ENCODE peak calls at places on chromosomes 12 and 14, in six cellular contexts. P is A549, X is progenitor cell of endocrine pancreas, F is GM19239, U is HT1080, Q is LoVo. D is an unnamed sample.

GRCh38 chr14:103155013-103155412 is 31.8 kb downstream of the TNFAIP2 start:
- DNase-seq in P (peak; percentile 89), X (no peak), F (no peak), U (peak; percentile 55), Q (peak; percentile 72), D (no peak)

GRCh38 chr14:61184117-61184516 is 97.0 kb downstream of the TMEM30B start:
- DNase-seq in P (no peak), X (no peak), F (no peak), U (peak; percentile 96), Q (no peak), D (no peak)

GRCh38 chr12:34603382-34604035 is 581.2 kb downstream of the ALG10 start:
- DNase-seq in P (no peak), X (no peak), F (no peak), U (no peak), Q (no peak), D (no peak)

GRCh38 chr14:98993818-98994217 is 278.2 kb downstream of the BCL11B start:
- DNase-seq in P (no peak), X (no peak), F (no peak), U (no peak), Q (no peak), D (no peak)

GRCh38 chr12:132151766-132152410 is 7.6 kb downstream of the NOC4L start:
- DNase-seq in P (no peak), X (no peak), F (no peak), U (no peak), Q (no peak), D (no peak)

GRCh38 chr12:72273499-72273837 is 1.3 kb downstream of the TRHDE start:
- DNase-seq in P (no peak), X (peak; percentile 11), F (no peak), U (peak; percentile 39), Q (no peak), D (no peak)

GRCh38 chr12:92593734-92594402 is 108.9 kb upstream of the PLEKHG7 start:
- DNase-seq in P (peak; percentile 97), X (no peak), F (peak; percentile 55), U (peak; percentile 98), Q (no peak), D (no peak)

GRCh38 chr12:617304-617915 is 45.8 kb downstream of the NINJ2 start:
- DNase-seq in P (peak; percentile 53), X (no peak), F (no peak), U (no peak), Q (no peak), D (no peak)

GRCh38 chr14:50396636-50397460 is at the start of gene CDKL1:
- DNase-seq in P (peak; percentile 69), X (peak; percentile 53), F (peak; percentile 47), U (peak; percentile 72), Q (peak; percentile 59), D (peak; percentile 69)

GRCh38 chr12:1529228-1529861 is 65.0 kb downstream of the FBXL14 start:
- DNase-seq in P (no peak), X (no peak), F (no peak), U (no peak), Q (no peak), D (no peak)

GRCh38 chr12:100077367-100077766 is 65.3 kb downstream of the BLTP3B start:
- DNase-seq in P (peak; percentile 21), X (no peak), F (no peak), U (no peak), Q (no peak), D (no peak)

GRCh38 chr14:61444215-61444768 is 122.9 kb downstream of the PRKCH start:
- DNase-seq in P (no peak), X (no peak), F (peak; percentile 28), U (no peak), Q (no peak), D (no peak)

GRCh38 chr12:21324551-21324950 is 10.2 kb downstream of the SLCO1A2 start:
- DNase-seq in P (no peak), X (no peak), F (no peak), U (no peak), Q (no peak), D (no peak)

GRCh38 chr12:53755451-53756290 is 3.9 kb upstream of the CISTR start:
- DNase-seq in P (peak; percentile 31), X (no peak), F (no peak), U (no peak), Q (no peak), D (no peak)

GRCh38 chr14:100530270-100531072 is 56.7 kb downstream of the BEGAIN start:
- DNase-seq in P (no peak), X (no peak), F (no peak), U (no peak), Q (no peak), D (no peak)

GRCh38 chr14:54116972-54117371 is 160.3 kb upstream of the BMP4 start:
- DNase-seq in P (no peak), X (no peak), F (no peak), U (peak; percentile 68), Q (peak; percentile 58), D (no peak)

GRCh38 chr14:35821546-35822411 is 4.4 kb upstream of the BRMS1L start:
- DNase-seq in P (peak; percentile 58), X (no peak), F (no peak), U (peak; percentile 35), Q (peak; percentile 60), D (no peak)

GRCh38 chr14:61280526-61281185 is 482 bp downstream of the TMEM30B start:
- DNase-seq in P (peak; percentile 84), X (peak; percentile 57), F (no peak), U (no peak), Q (no peak), D (no peak)

GRCh38 chr12:105262461-105263184 is 26.6 kb upstream of the APPL2 start:
- DNase-seq in P (no peak), X (no peak), F (no peak), U (no peak), Q (no peak), D (no peak)

GRCh38 chr12:772056-772697 is 19.8 kb downstream of the WNK1 start:
- DNase-seq in P (no peak), X (no peak), F (no peak), U (no peak), Q (no peak), D (no peak)

GRCh38 chr14:72450473-72451044 is 443.3 kb downstream of the DPF3 start:
- DNase-seq in P (no peak), X (no peak), F (no peak), U (no peak), Q (no peak), D (no peak)

GRCh38 chr14:75247286-75247922 is 31.2 kb upstream of the FOS start:
- DNase-seq in P (no peak), X (no peak), F (peak; percentile 15), U (no peak), Q (no peak), D (no peak)

GRCh38 chr12:27619308-27619707 is 76.9 kb upstream of the REP15 start:
- DNase-seq in P (peak; percentile 78), X (no peak), F (no peak), U (peak; percentile 97), Q (peak; percentile 89), D (peak; percentile 6)

GRCh38 chr14:44785096-44785495 is 176.7 kb downstream of the KLHL28 start:
- DNase-seq in P (no peak), X (no peak), F (no peak), U (peak; percentile 74), Q (no peak), D (no peak)

GRCh38 chr12:124437621-124438414 is 129.6 kb downstream of the NCOR2 start:
- DNase-seq in P (no peak), X (no peak), F (no peak), U (no peak), Q (no peak), D (no peak)

GRCh38 chr12:96219700-96220206 is 25.6 kb downstream of the ELK3 start:
- DNase-seq in P (peak; percentile 98), X (no peak), F (no peak), U (peak; percentile 99), Q (peak; percentile 98), D (no peak)

GRCh38 chr12:26195250-26195640 is at the start of gene SSPN:
- DNase-seq in P (peak; percentile 33), X (peak; percentile 73), F (no peak), U (no peak), Q (no peak), D (peak; percentile 80)

GRCh38 chr12:42213023-42213422 is 25.0 kb downstream of the YAF2 start:
- DNase-seq in P (no peak), X (no peak), F (no peak), U (peak; percentile 25), Q (peak; percentile 52), D (no peak)

GRCh38 chr12:133203344-133204263 is 22.3 kb downstream of the ZNF268 start:
- DNase-seq in P (peak; percentile 35), X (no peak), F (no peak), U (no peak), Q (no peak), D (no peak)

D was measured in NCI-H446.